ENCODE peak calls at places on chromosomes 3 and 15, in nine cellular contexts. E, D, R, C, P, B, S, F and L are unnamed samples.

GRCh38 chr3:127630811-127631714 is 2.1 kb downstream of the PODXL2 start:
- DNase-seq in E (no peak), D (no peak), R (no peak), C (no peak), P (no peak), B (no peak), S (peak), F (no peak), L (no peak)

GRCh38 chr3:143737065-143737464 is 111.2 kb downstream of the SLC9A9 start:
- DNase-seq in E (no peak), D (no peak), R (no peak), C (no peak), P (no peak), B (no peak), S (no peak), F (no peak), L (no peak)

GRCh38 chr3:195441476-195441970 is 1.3 kb downstream of the ACAP2 start:
- DNase-seq in E (no peak), D (no peak), R (no peak), C (no peak), P (no peak), B (no peak), S (no peak), F (no peak), L (no peak)

GRCh38 chr15:29611057-29611456 is 211.2 kb downstream of the TJP1 start:
- DNase-seq in E (no peak), D (no peak), R (no peak), C (no peak), P (no peak), B (no peak), S (no peak), F (no peak), L (no peak)

GRCh38 chr3:15796771-15797599 is 794 bp downstream of the ANKRD28 start:
- DNase-seq in E (no peak), D (no peak), R (no peak), C (no peak), P (no peak), B (no peak), S (no peak), F (peak), L (no peak)

GRCh38 chr3:166283856-166284255 is 446.6 kb upstream of the BCHE start:
- DNase-seq in E (no peak), D (no peak), R (no peak), C (no peak), P (no peak), B (no peak), S (no peak), F (no peak), L (no peak)

GRCh38 chr3:107344722-107345121 is 32.5 kb upstream of the CCDC54 start:
- DNase-seq in E (no peak), D (no peak), R (no peak), C (no peak), P (no peak), B (no peak), S (no peak), F (no peak), L (no peak)

GRCh38 chr15:68650901-68651709 is 72.3 kb downstream of the CORO2B start:
- DNase-seq in E (peak), D (no peak), R (peak), C (peak), P (no peak), B (no peak), S (peak), F (no peak), L (no peak)

GRCh38 chr3:9673082-9673481 is 23.8 kb downstream of the MTMR14 start:
- DNase-seq in E (peak), D (no peak), R (no peak), C (no peak), P (no peak), B (no peak), S (no peak), F (no peak), L (no peak)

GRCh38 chr3:16059700-16060357 is 114.7 kb upstream of the GALNT15 start:
- DNase-seq in E (no peak), D (no peak), R (no peak), C (no peak), P (no peak), B (no peak), S (no peak), F (no peak), L (no peak)

GRCh38 chr3:109195812-109196211 is 59.3 kb downstream of the C3orf85 start:
- DNase-seq in E (no peak), D (no peak), R (no peak), C (no peak), P (no peak), B (no peak), S (no peak), F (no peak), L (no peak)

GRCh38 chr3:177446160-177446559 is 248.9 kb upstream of the TBL1XR1 start:
- DNase-seq in E (no peak), D (no peak), R (no peak), C (no peak), P (no peak), B (no peak), S (no peak), F (no peak), L (no peak)

GRCh38 chr15:31325432-31325975 is 1.1 kb upstream of the KLF13 start:
- DNase-seq in E (peak), D (peak), R (peak), C (peak), P (no peak), B (peak), S (peak), F (no peak), L (no peak)

GRCh38 chr15:73956276-73957086 is 30.2 kb downstream of the LOXL1 start:
- DNase-seq in E (no peak), D (peak), R (no peak), C (peak), P (peak), B (peak), S (no peak), F (peak), L (peak)

GRCh38 chr15:71973366-71973765 is 144.6 kb downstream of the MYO9A start:
- DNase-seq in E (no peak), D (no peak), R (no peak), C (no peak), P (no peak), B (no peak), S (no peak), F (no peak), L (no peak)

GRCh38 chr15:66650433-66650832 is 51.6 kb upstream of the SMAD6 start:
- DNase-seq in E (peak), D (peak), R (no peak), C (no peak), P (no peak), B (peak), S (peak), F (no peak), L (no peak)

GRCh38 chr15:60407406-60407805 is 9.6 kb upstream of the ANXA2 start:
- DNase-seq in E (no peak), D (no peak), R (no peak), C (no peak), P (no peak), B (no peak), S (no peak), F (peak), L (no peak)

GRCh38 chr3:78974181-78974770 is 793.5 kb downstream of the ROBO1 start:
- DNase-seq in E (no peak), D (no peak), R (no peak), C (no peak), P (no peak), B (no peak), S (no peak), F (no peak), L (no peak)

GRCh38 chr3:123081718-123082369 is 15.0 kb downstream of the PDIA5 start:
- DNase-seq in E (no peak), D (no peak), R (no peak), C (no peak), P (no peak), B (no peak), S (no peak), F (no peak), L (no peak)

GRCh38 chr3:123750659-123751420 is 133.3 kb downstream of the MYLK start:
- DNase-seq in E (no peak), D (no peak), R (no peak), C (no peak), P (no peak), B (no peak), S (no peak), F (peak), L (no peak)

GRCh38 chr3:143121240-143122088 is 1.9 kb downstream of the CHST2 start:
- DNase-seq in E (peak), D (peak), R (no peak), C (no peak), P (no peak), B (peak), S (peak), F (no peak), L (peak)

GRCh38 chr3:71397046-71397445 is 186.5 kb downstream of the FOXP1 start:
- DNase-seq in E (no peak), D (no peak), R (no peak), C (no peak), P (no peak), B (no peak), S (no peak), F (peak), L (no peak)

GRCh38 chr15:76514292-76514691 is 177.7 kb downstream of the ISL2 start:
- DNase-seq in E (no peak), D (no peak), R (no peak), C (no peak), P (no peak), B (no peak), S (no peak), F (no peak), L (no peak)

GRCh38 chr3:123421353-123422174 is 27.3 kb downstream of the ADCY5 start:
- DNase-seq in E (peak), D (peak), R (no peak), C (no peak), P (no peak), B (no peak), S (no peak), F (no peak), L (no peak)

GRCh38 chr15:94094310-94094709 is 137.1 kb upstream of the MCTP2 start:
- DNase-seq in E (no peak), D (no peak), R (no peak), C (no peak), P (no peak), B (no peak), S (no peak), F (no peak), L (no peak)

GRCh38 chr3:185199671-185200070 is 46.8 kb upstream of the C3orf70 start:
- DNase-seq in E (no peak), D (no peak), R (no peak), C (no peak), P (no peak), B (no peak), S (no peak), F (no peak), L (no peak)

GRCh38 chr3:14392231-14392630 is 10.2 kb upstream of the SLC6A6 start:
- DNase-seq in E (no peak), D (no peak), R (no peak), C (no peak), P (no peak), B (no peak), S (no peak), F (no peak), L (no peak)

GRCh38 chr3:182533394-182533793 is 259.9 kb upstream of the ATP11B start:
- DNase-seq in E (no peak), D (no peak), R (no peak), C (no peak), P (no peak), B (no peak), S (no peak), F (no peak), L (no peak)

GRCh38 chr3:40800343-40800742 is 275.6 kb downstream of the ZNF621 start:
- DNase-seq in E (no peak), D (no peak), R (no peak), C (peak), P (peak), B (peak), S (no peak), F (peak), L (no peak)

GRCh38 chr3:53129344-53129743 is 891 bp downstream of the RFT1 start:
- DNase-seq in E (no peak), D (no peak), R (no peak), C (no peak), P (no peak), B (no peak), S (no peak), F (no peak), L (no peak)

GRCh38 chr3:11335056-11335608 is 62.9 kb downstream of the ATG7 start:
- DNase-seq in E (no peak), D (no peak), R (no peak), C (no peak), P (peak), B (no peak), S (no peak), F (peak), L (no peak)

GRCh38 chr3:126551839-126552687 is 6.7 kb downstream of the C3orf22 start:
- DNase-seq in E (no peak), D (peak), R (peak), C (peak), P (no peak), B (peak), S (peak), F (no peak), L (peak)

GRCh38 chr3:129812589-129812988 is 80.9 kb downstream of the TMCC1 start:
- DNase-seq in E (no peak), D (no peak), R (no peak), C (no peak), P (no peak), B (no peak), S (no peak), F (no peak), L (no peak)

GRCh38 chr3:193843447-193844301 is 250.7 kb downstream of the OPA1 start:
- DNase-seq in E (no peak), D (no peak), R (no peak), C (no peak), P (no peak), B (no peak), S (no peak), F (no peak), L (no peak)

GRCh38 chr3:53224026-53224425 is 31.8 kb downstream of the TKT start:
- DNase-seq in E (no peak), D (no peak), R (no peak), C (no peak), P (no peak), B (no peak), S (peak), F (no peak), L (peak)

GRCh38 chr3:7646851-7647250 is 785.9 kb downstream of the GRM7 start:
- DNase-seq in E (no peak), D (no peak), R (no peak), C (no peak), P (no peak), B (no peak), S (no peak), F (no peak), L (no peak)

GRCh38 chr15:96340611-96341464 is 10.3 kb downstream of the NR2F2 start:
- DNase-seq in E (peak), D (peak), R (no peak), C (peak), P (no peak), B (peak), S (peak), F (no peak), L (no peak)
- TF ChIP-seq CTCF in E (no peak), D (no peak), R (no peak), C (no peak), P (no peak), B (no peak), S (no peak), F (no peak), L (no peak)

GRCh38 chr15:55799287-55800212 is 56.6 kb upstream of the PRTG start:
- DNase-seq in E (no peak), D (no peak), R (peak), C (no peak), P (no peak), B (peak), S (peak), F (no peak), L (no peak)
- TF ChIP-seq CTCF in E (peak), D (peak), R (peak), C (no peak), P (peak), B (peak), S (peak), F (peak), L (peak)

DNA sequence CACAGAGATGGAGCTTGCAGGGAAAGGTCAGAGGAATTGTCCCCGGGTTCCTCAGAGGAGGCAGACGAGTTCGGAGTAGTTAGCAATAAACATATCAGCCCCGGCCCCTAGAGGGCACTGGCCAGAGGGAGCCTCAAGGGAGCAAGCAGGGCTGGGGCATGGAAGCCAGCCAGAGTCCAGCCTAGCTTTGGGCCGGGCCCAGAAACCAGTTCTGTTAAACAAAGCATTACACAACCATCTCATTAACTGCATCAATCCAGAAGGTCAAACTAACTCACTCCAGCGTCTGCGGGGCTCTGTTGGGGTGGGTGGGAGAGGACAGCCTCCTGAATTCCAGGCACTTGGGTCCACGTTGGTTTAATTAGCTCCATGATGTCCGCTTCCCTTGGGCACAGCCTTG is 41.0 kb upstream of the IREB2 start:
- DNase-seq in E (peak), D (peak), R (no peak), C (peak), P (peak), B (no peak), S (peak), F (no peak), L (peak)
- TF ChIP-seq CTCF in E (peak), D (peak), R (no peak), C (peak), P (peak), B (no peak), S (peak), F (peak), L (peak)

GRCh38 chr3:100802126-100802525 is 92.8 kb downstream of the TFG start:
- DNase-seq in E (no peak), D (no peak), R (no peak), C (no peak), P (no peak), B (no peak), S (no peak), F (no peak), L (no peak)

GRCh38 chr3:100797921-100798491 is 88.7 kb downstream of the TFG start:
- DNase-seq in E (no peak), D (no peak), R (no peak), C (no peak), P (no peak), B (no peak), S (no peak), F (peak), L (no peak)

GRCh38 chr3:100796556-100796955 is 87.3 kb downstream of the TFG start:
- DNase-seq in E (no peak), D (no peak), R (no peak), C (no peak), P (no peak), B (no peak), S (no peak), F (no peak), L (no peak)
- TF ChIP-seq CTCF in E (peak), D (peak), R (no peak), C (no peak), P (peak), B (no peak), S (peak), F (peak), L (peak)

GRCh38 chr3:171801738-171802600 is 8.3 kb downstream of the PLD1 start:
- DNase-seq in E (no peak), D (no peak), R (no peak), C (no peak), P (peak), B (no peak), S (no peak), F (no peak), L (no peak)
- TF ChIP-seq CTCF in E (no peak), D (no peak), R (no peak), C (no peak), P (no peak), B (peak), S (no peak), F (no peak), L (no peak)